ENCODE peak calls at places on chromosomes 2 and 18, in four cellular contexts. M, R, X and Q are unnamed samples.

GRCh38 chr2:95334916-95335641 is 37.9 kb downstream of the KCNIP3 start:
- DNase-seq in M (no peak), X (no peak), R (no peak), Q (no peak)

GRCh38 chr18:56176750-56177149 is 461.6 kb downstream of the TXNL1 start:
- DNase-seq in R (no peak), M (no peak), X (no peak), Q (no peak)

GRCh38 chr2:74373985-74374384 is 6.1 kb downstream of the DCTN1 start:
- DNase-seq in X (no peak), M (no peak), R (no peak), Q (no peak)

GRCh38 chr2:235030936-235031335 is 79.1 kb downstream of the SH3BP4 start:
- DNase-seq in M (no peak), R (no peak), X (no peak), Q (no peak)

GRCh38 chr2:31428001-31428418 is 13.5 kb upstream of the XDH start:
- DNase-seq in M (peak), R (no peak), X (no peak), Q (no peak)

GRCh38 chr2:177896587-177896986 is 176.0 kb downstream of the PDE11A start:
- DNase-seq in M (no peak), X (no peak), R (no peak), Q (no peak)

GRCh38 chr18:55400590-55401274 is 187.3 kb downstream of the TCF4 start:
- DNase-seq in M (no peak), X (no peak), R (no peak), Q (no peak)

GRCh38 chr2:39216495-39217191 is 27.1 kb downstream of the CDKL4 start:
- DNase-seq in X (no peak), R (no peak), M (peak), Q (no peak)

GRCh38 chr2:85288244-85288725 is 39.5 kb downstream of the TGOLN2 start:
- DNase-seq in X (no peak), M (no peak), R (peak), Q (no peak)

GRCh38 chr2:111663471-111663951 is 220.5 kb downstream of the ANAPC1 start:
- DNase-seq in R (no peak), X (peak), M (peak), Q (no peak)

GRCh38 chr2:65231892-65232477 is 4.4 kb downstream of the ACTR2 start:
- DNase-seq in M (no peak), X (peak), R (no peak), Q (no peak)

GRCh38 chr2:103664690-103665089 is 902.9 kb downstream of the TMEM182 start:
- DNase-seq in M (no peak), R (no peak), X (no peak), Q (no peak)

GRCh38 chr2:126832757-126833156 is 65.9 kb upstream of the TEX51 start:
- DNase-seq in X (no peak), M (no peak), R (no peak), Q (no peak)

GRCh38 chr2:158665536-158666302 is 129.4 kb upstream of the DAPL1 start:
- DNase-seq in R (no peak), M (no peak), X (no peak), Q (no peak)

GRCh38 chr2:114119846-114120348 is 230.0 kb downstream of the ACTR3 start:
- DNase-seq in M (no peak), R (no peak), X (no peak), Q (no peak)

GRCh38 chr2:159290289-159290907 is 3.9 kb upstream of the WDSUB1 start:
- DNase-seq in R (peak), M (peak), X (no peak), Q (peak)

GRCh38 chr2:40488101-40488598 is 36.3 kb upstream of the SLC8A1 start:
- DNase-seq in M (peak), R (peak), X (no peak), Q (peak)

GRCh38 chr2:15596350-15596749 is 4.7 kb downstream of the DDX1 start:
- DNase-seq in X (no peak), M (no peak), R (no peak), Q (no peak)

GRCh38 chr2:60152226-60152833 is 401.1 kb downstream of the BCL11A start:
- DNase-seq in M (peak), R (peak), X (peak), Q (peak)

GRCh38 chr2:203688798-203689197 is 17.6 kb upstream of the CD28 start:
- DNase-seq in R (no peak), M (no peak), X (no peak), Q (no peak)

GRCh38 chr18:48473816-48474215 is 64.6 kb upstream of the ZBTB7C start:
- DNase-seq in R (no peak), M (no peak), X (no peak), Q (no peak)

GRCh38 chr2:237704476-237705224 is 77.3 kb downstream of the LRRFIP1 start:
- DNase-seq in X (no peak), R (no peak), M (no peak), Q (no peak)
- TF ChIP-seq SIN3A in X (no peak), R (no peak), M (no peak), Q (no peak)

GRCh38 chr2:131037398-131038257 is 55.6 kb downstream of the FAM168B start:
- DNase-seq in M (no peak), R (no peak), X (peak), Q (no peak)
- H3K4me3 ChIP-seq in M (no peak), R (no peak), X (no peak), Q (no peak)

GRCh38 chr2:23692901-23693605 is 233.9 kb downstream of the ATAD2B start:
- DNase-seq in M (no peak), R (no peak), X (no peak), Q (no peak)
- TF ChIP-seq SIN3A in M (no peak), R (no peak), X (no peak), Q (no peak)

GRCh38 chr2:163736433-163737168 is 793 bp upstream of the FIGN start:
- DNase-seq in M (peak), X (no peak), R (no peak), Q (no peak)
- H3K4me3 ChIP-seq in M (peak), X (no peak), R (no peak), Q (peak)

GRCh38 chr18:77208969-77209368 is 40.7 kb upstream of the GALR1 start:
- DNase-seq in X (no peak), M (no peak), R (no peak), Q (no peak)
- TF ChIP-seq SIN3A in X (no peak), M (no peak), R (no peak), Q (no peak)

GRCh38 chr18:460791-461190 is 39.7 kb downstream of the COLEC12 start:
- DNase-seq in M (no peak), X (no peak), R (no peak), Q (no peak)

GRCh38 chr18:460302-460701 is 40.2 kb downstream of the COLEC12 start:
- DNase-seq in R (no peak), M (no peak), X (no peak), Q (no peak)

GRCh38 chr18:458016-458415 is 42.5 kb downstream of the COLEC12 start:
- DNase-seq in X (no peak), M (no peak), R (no peak), Q (no peak)

GRCh38 chr18:461762-462161 is 38.7 kb downstream of the COLEC12 start:
- DNase-seq in M (no peak), X (no peak), R (no peak), Q (no peak)

DNA sequence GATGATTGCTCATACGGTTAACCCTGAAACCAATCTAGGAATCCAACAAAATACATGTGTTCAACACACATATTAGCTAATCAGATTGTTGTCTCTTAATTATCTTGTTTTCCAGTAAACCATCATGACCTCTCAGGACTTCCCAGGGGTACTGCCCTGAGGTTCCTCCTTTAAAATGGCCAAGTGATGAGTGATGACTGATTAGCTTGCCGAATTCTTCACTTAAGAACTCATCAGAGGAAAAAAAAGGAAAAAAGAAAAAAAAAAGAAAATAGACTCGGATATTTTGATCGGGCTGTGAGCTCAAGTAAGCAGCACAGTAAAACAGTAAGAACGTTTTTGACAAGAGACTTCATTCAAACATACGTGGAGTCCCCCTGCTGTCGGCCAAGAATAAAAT is 40.7 kb downstream of the COLEC12 start:
- DNase-seq in R (no peak), X (no peak), M (no peak), Q (no peak)
- H3K4me3 ChIP-seq in R (no peak), X (no peak), M (no peak), Q (no peak)

DNA sequence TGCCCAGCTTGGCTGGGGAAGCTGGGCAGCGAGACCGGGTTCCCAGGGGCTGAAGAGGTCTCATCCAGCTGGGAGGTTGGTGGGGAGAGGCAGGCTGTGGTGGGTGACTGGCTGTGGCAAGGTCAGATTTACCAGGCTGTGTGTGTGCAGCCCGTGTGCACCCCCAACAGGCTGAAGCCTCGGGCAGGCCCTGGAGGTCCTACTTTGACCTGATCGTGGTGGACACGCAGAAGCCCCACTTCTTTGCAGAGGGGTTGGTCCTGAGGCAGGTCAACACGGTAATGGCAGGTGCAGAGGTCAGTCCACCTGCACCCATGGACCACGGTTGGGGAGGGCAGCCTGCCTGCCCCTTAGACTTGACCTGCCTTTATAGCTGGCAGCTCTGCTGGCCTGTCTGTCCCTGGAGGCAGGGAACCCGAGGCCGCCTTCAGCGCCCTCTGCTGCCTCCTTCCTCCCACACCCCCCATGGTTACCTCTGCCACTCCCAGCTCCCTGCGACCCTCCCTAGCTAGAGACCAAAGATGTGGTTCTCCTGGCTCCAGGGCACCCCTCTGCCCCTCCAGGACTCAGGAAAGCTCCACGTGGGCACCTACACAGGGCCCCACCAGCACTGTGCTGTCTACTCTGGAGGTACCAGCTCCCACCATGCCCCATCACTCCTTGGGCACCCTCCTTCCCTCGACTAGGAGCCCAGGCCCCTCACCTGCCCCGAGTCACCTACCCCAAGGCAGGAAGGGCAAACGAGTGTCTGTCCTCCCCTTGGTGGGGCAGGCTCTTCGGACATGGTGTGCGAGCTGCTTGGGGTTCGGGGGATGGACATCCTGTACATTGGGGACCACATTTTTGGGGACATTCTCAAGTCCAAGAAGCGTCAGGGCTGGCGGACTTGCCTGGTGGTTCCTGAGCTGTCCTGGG is 4.0 kb downstream of the NT5DC4 start:
- DNase-seq in R (no peak), X (peak), M (peak), Q (no peak)
- TF ChIP-seq SIN3A in R (no peak), X (no peak), M (no peak), Q (no peak)

GRCh38 chr2:205025580-205026240 is 480.4 kb downstream of the PARD3B start:
- DNase-seq in M (peak), R (no peak), X (no peak), Q (no peak)

GRCh38 chr2:205020673-205021072 is 475.4 kb downstream of the PARD3B start:
- DNase-seq in M (peak), R (no peak), X (no peak), Q (no peak)

GRCh38 chr2:205022751-205023150 is 477.5 kb downstream of the PARD3B start:
- DNase-seq in R (no peak), X (no peak), M (no peak), Q (no peak)

GRCh38 chr2:205030695-205031094 is 485.4 kb downstream of the PARD3B start:
- DNase-seq in X (no peak), M (peak), R (no peak), Q (no peak)

GRCh38 chr2:205024822-205025518 is 479.7 kb downstream of the PARD3B start:
- DNase-seq in R (peak), M (peak), X (peak), Q (peak)
- H3K4me3 ChIP-seq in R (no peak), M (no peak), X (no peak), Q (peak)